ENCODE peak calls at places on chromosomes 3 and 15, in five cellular contexts. T is progenitor cell of endocrine pancreas; C is RCC 7860; U is iPS-NIHi11; D is activated CD8-positive, alpha-beta T cell treated with anti-CD3 and anti-CD28 coated beads, Interleukin-2, amount 10 ng/mL, durations not matched to agents 7 days and 5 days. F is an unnamed sample.

GRCh38 chr15:33243393-33243792 is 48.9 kb upstream of the FMN1 start:
- DNase-seq in T (no peak), D (no peak), C (peak), U (no peak), F (no peak)

GRCh38 chr3:123595396-123595795 is 10.5 kb upstream of the HACD2 start:
- DNase-seq in D (no peak), U (no peak), T (no peak), C (no peak), F (no peak)

GRCh38 chr15:70765504-70766281 is 2.3 kb upstream of the UACA start:
- DNase-seq in D (no peak), U (no peak), T (no peak), C (no peak), F (no peak)

GRCh38 chr3:34882764-34883163 is 756.6 kb upstream of the ARPP21 start:
- DNase-seq in D (no peak), T (no peak), U (no peak), C (no peak), F (no peak)

GRCh38 chr3:27643355-27643754 is 78.8 kb downstream of the EOMES start:
- DNase-seq in D (no peak), C (no peak), T (no peak), U (no peak), F (no peak)

GRCh38 chr3:126154391-126155279 is 25.8 kb downstream of the ALDH1L1 start:
- DNase-seq in D (no peak), U (peak), C (no peak), T (no peak), F (peak)

GRCh38 chr15:20341901-20342605 is 199.5 kb downstream of the GOLGA6L6 start:
- DNase-seq in C (no peak), T (peak), U (peak), D (peak), F (peak)

GRCh38 chr3:194976049-194976451 is 290.4 kb downstream of the FAM43A start:
- DNase-seq in D (no peak), T (no peak), C (no peak), U (no peak), F (peak)

GRCh38 chr3:141796436-141797166 is 33.4 kb downstream of the GRK7 start:
- DNase-seq in U (no peak), D (peak), C (no peak), T (no peak), F (peak)

GRCh38 chr3:133401374-133402135 is 1.7 kb downstream of the BFSP2 start:
- DNase-seq in D (no peak), U (no peak), C (no peak), T (no peak), F (no peak)

F was measured in activated CD4-positive, alpha-beta memory T cell treated with anti-CD3 and anti-CD28 coated beads, Interleukin-2, amount 10 ng/mL, durations not matched to agents 7 days and 5 days.